ENCODE peak calls at places on chromosomes 3 and 15, in five cellular contexts. O, L, P, X and T are unnamed samples.

GRCh38 chr15:91752081-91752810 is 101.3 kb upstream of the SLCO3A1 start:
- DNase-seq in L (no peak), O (no peak), P (no peak), X (no peak), T (no peak)

GRCh38 chr15:77418341-77419049 is 1.4 kb downstream of the PEAK1 start:
- DNase-seq in P (no peak), L (peak), X (peak), O (peak), T (no peak)

GRCh38 chr3:162022931-162023330 is 526.3 kb downstream of the OTOL1 start:
- DNase-seq in P (no peak), L (no peak), X (no peak), O (no peak), T (no peak)

GRCh38 chr3:4741404-4742307 is 237.6 kb upstream of the BHLHE40 start:
- DNase-seq in P (no peak), L (peak), O (peak), X (peak), T (peak)

GRCh38 chr3:154143873-154144272 is 22.7 kb downstream of the ARHGEF26 start:
- DNase-seq in X (no peak), O (no peak), L (no peak), P (no peak), T (no peak)

GRCh38 chr3:3699816-3700633 is 99.2 kb upstream of the LRRN1 start:
- DNase-seq in P (no peak), X (no peak), O (no peak), L (peak), T (no peak)

GRCh38 chr3:187027531-187027936 is 97.2 kb downstream of the ST6GAL1 start:
- DNase-seq in X (no peak), P (no peak), L (no peak), O (no peak), T (no peak)

GRCh38 chr3:126422121-126422520 is 27.4 kb downstream of the CFAP100 start:
- DNase-seq in X (no peak), P (no peak), O (peak), L (no peak), T (no peak)

GRCh38 chr15:68315495-68316007 is 38.0 kb downstream of the FEM1B start:
- DNase-seq in O (no peak), P (peak), L (peak), X (no peak), T (no peak)

GRCh38 chr15:38885001-38885400 is 320.4 kb upstream of the RASGRP1 start:
- DNase-seq in P (no peak), X (peak), O (no peak), L (peak), T (no peak)

GRCh38 chr15:60396964-60397771 is 618 bp downstream of the ANXA2 start:
- DNase-seq in O (peak), P (peak), X (peak), L (no peak), T (no peak)

GRCh38 chr3:15512173-15512572 is 9.3 kb downstream of the COLQ start:
- DNase-seq in O (no peak), L (peak), P (no peak), X (peak), T (peak)

GRCh38 chr3:169327969-169328368 is 335.5 kb downstream of the MECOM start:
- DNase-seq in O (no peak), L (no peak), X (no peak), P (no peak), T (no peak)

GRCh38 chr3:169328471-169328870 is 335.0 kb downstream of the MECOM start:
- DNase-seq in O (no peak), X (no peak), P (no peak), L (no peak), T (no peak)

GRCh38 chr3:169325821-169326220 is 337.7 kb downstream of the MECOM start:
- DNase-seq in X (no peak), L (no peak), P (no peak), O (no peak), T (no peak)

GRCh38 chr3:169323580-169324453 is 339.7 kb downstream of the MECOM start:
- DNase-seq in L (peak), X (no peak), O (no peak), P (no peak), T (no peak)

GRCh38 chr3:169324454-169324789 is 339.1 kb downstream of the MECOM start:
- DNase-seq in O (no peak), L (no peak), X (no peak), P (no peak), T (no peak)
- H3K4me3 ChIP-seq in O (no peak), L (no peak), X (no peak), P (no peak), T (no peak)

GRCh38 chr15:96893159-96893906 is 562.8 kb downstream of the NR2F2 start:
- DNase-seq in P (no peak), L (no peak), X (no peak), O (no peak), T (peak)
- TF ChIP-seq CTCF in P (peak), L (peak), X (no peak), O (peak), T (peak)

GRCh38 chr3:169058681-169059080 is 604.8 kb downstream of the MECOM start:
- DNase-seq in L (no peak), P (no peak), X (no peak), O (no peak), T (no peak)

GRCh38 chr3:169060037-169060436 is 603.5 kb downstream of the MECOM start:
- DNase-seq in P (no peak), X (peak), O (no peak), L (no peak), T (no peak)
- H3K4me3 ChIP-seq in P (no peak), X (no peak), O (no peak), L (no peak), T (no peak)

GRCh38 chr3:129626744-129627349 is 20.4 kb upstream of the PLXND1 start:
- DNase-seq in O (peak), L (peak), X (peak), P (peak), T (no peak)
- TF ChIP-seq CTCF in O (no peak), L (no peak), X (no peak), P (no peak), T (peak)